ENCODE peak calls at places on chromosomes 12 and 14, in nine cellular contexts. V is lower lobe of right lung, G is NAMALWA, X is occipital lobe, U is AG08395, D is hepatocyte, B is pons, Q is HepG2, N is sciatic nerve. A is an unnamed sample.

GRCh38 chr12:50110762-50111416 is 1.1 kb upstream of the COX14 start:
- DNase-seq in V (peak; percentile 83), N (peak; percentile 72), U (peak; percentile 18), Q (peak; percentile 77), D (peak; percentile 70), B (no peak), X (no peak), G (peak; percentile 84), A (no peak)

GRCh38 chr12:6780573-6780972 is 8.3 kb downstream of the LAG3 start:
- DNase-seq in D (peak; percentile 3), X (no peak), V (no peak), G (no peak), U (no peak), N (no peak), B (no peak), Q (no peak), A (no peak)

GRCh38 chr14:50677527-50678063 is 9.5 kb upstream of the SAV1 start:
- DNase-seq in N (no peak), D (no peak), B (peak; percentile 49), Q (peak; percentile 1), V (no peak), G (no peak), X (no peak), U (peak; percentile 70), A (no peak)

GRCh38 chr14:20501346-20501745 is 4.0 kb upstream of the RNASE10 start:
- DNase-seq in D (no peak), G (no peak), B (no peak), X (no peak), Q (no peak), U (no peak), N (no peak), V (no peak), A (no peak)

GRCh38 chr12:22304341-22304740 is 30.2 kb downstream of the ST8SIA1 start:
- DNase-seq in D (no peak), U (no peak), V (no peak), B (no peak), G (no peak), Q (no peak), X (no peak), N (no peak), A (no peak)

GRCh38 chr12:41365653-41366131 is 177.6 kb downstream of the PDZRN4 start:
- DNase-seq in U (no peak), G (no peak), B (no peak), X (no peak), N (no peak), D (no peak), V (no peak), Q (no peak), A (no peak)

GRCh38 chr12:26818201-26818600 is 14.8 kb downstream of the ITPR2 start:
- DNase-seq in B (no peak), N (no peak), G (no peak), V (no peak), D (no peak), Q (no peak), X (no peak), U (no peak), A (no peak)

GRCh38 chr14:96297000-96297399 is 41.0 kb downstream of the BDKRB1 start:
- DNase-seq in B (peak; percentile 26), Q (peak; percentile 12), N (no peak), D (no peak), G (peak; percentile 53), X (no peak), U (no peak), V (no peak), A (no peak)

GRCh38 chr12:65685514-65685913 is 138.8 kb upstream of the HMGA2 start:
- DNase-seq in B (peak; percentile 37), G (peak; percentile 31), D (peak; percentile 14), N (no peak), X (no peak), U (peak; percentile 36), V (no peak), Q (peak; percentile 24), A (no peak)

GRCh38 chr12:22312336-22312735 is 22.2 kb downstream of the ST8SIA1 start:
- DNase-seq in B (peak; percentile 94), N (peak; percentile 64), U (peak; percentile 55), X (peak; percentile 16), Q (peak; percentile 5), D (no peak), G (no peak), V (no peak), A (no peak)

GRCh38 chr12:14545144-14546124 is 22.2 kb downstream of the PLBD1 start:
- DNase-seq in Q (no peak), B (no peak), V (no peak), N (no peak), U (no peak), G (no peak), D (no peak), X (no peak), A (no peak)

GRCh38 chr12:38316391-38317129 is at the start of gene ALG10B:
- DNase-seq in B (peak; percentile 97), D (peak; percentile 97), U (peak; percentile 93), Q (peak; percentile 92), X (peak; percentile 94), N (peak; percentile 95), G (peak; percentile 97), V (peak; percentile 93), A (peak; percentile 91)

GRCh38 chr12:120662879-120663278 is 22.5 kb downstream of the CABP1 start:
- DNase-seq in U (no peak), Q (no peak), X (no peak), V (no peak), N (no peak), B (no peak), G (peak; percentile 82), D (no peak), A (no peak)

GRCh38 chr12:113649256-113649830 is 177.7 kb upstream of the LHX5 start:
- DNase-seq in G (no peak), Q (no peak), B (no peak), U (no peak), X (no peak), D (no peak), V (no peak), N (no peak), A (no peak)

GRCh38 chr12:89648211-89648930 is 60.3 kb downstream of the ATP2B1 start:
- DNase-seq in D (peak; percentile 67), Q (peak; percentile 56), X (no peak), G (no peak), U (no peak), V (no peak), N (no peak), B (no peak), A (no peak)

GRCh38 chr14:39050389-39050788 is 52.6 kb downstream of the SEC23A start:
- DNase-seq in Q (no peak), V (no peak), D (peak; percentile 53), U (peak; percentile 76), B (no peak), N (no peak), X (no peak), G (no peak), A (no peak)

GRCh38 chr12:70398862-70399261 is 32.8 kb downstream of the KCNMB4 start:
- DNase-seq in G (no peak), V (no peak), N (no peak), Q (no peak), U (no peak), D (no peak), X (peak; percentile 19), B (no peak), A (no peak)

GRCh38 chr12:121799842-121800693 is 3.7 kb upstream of the SETD1B start:
- DNase-seq in D (peak; percentile 95), V (peak; percentile 94), Q (peak; percentile 84), N (peak; percentile 93), G (peak; percentile 67), U (peak; percentile 89), X (peak; percentile 58), B (peak; percentile 65), A (peak; percentile 93)

GRCh38 chr12:71216725-71217579 is 59.2 kb upstream of the TSPAN8 start:
- DNase-seq in N (no peak), V (no peak), D (peak; percentile 41), U (peak; percentile 17), Q (peak; percentile 28), X (no peak), G (peak; percentile 59), B (peak; percentile 76), A (no peak)

GRCh38 chr14:73850940-73851339 is 691 bp upstream of the PTGR2 start:
- DNase-seq in V (no peak), N (no peak), B (peak; percentile 8), X (no peak), U (no peak), Q (peak; percentile 38), G (peak; percentile 3), D (peak; percentile 20), A (no peak)

GRCh38 chr14:102049258-102050025 is 37.4 kb downstream of the HSP90AA1 start:
- DNase-seq in G (no peak), N (no peak), Q (no peak), V (no peak), B (no peak), X (peak; percentile 56), D (no peak), U (peak; percentile 31), A (no peak)

GRCh38 chr12:47111392-47111778 is 31.6 kb upstream of the AMIGO2 start:
- DNase-seq in Q (no peak), V (no peak), G (no peak), U (no peak), X (no peak), D (no peak), N (no peak), B (no peak), A (no peak)

GRCh38 chr12:30045171-30045570 is 261.4 kb upstream of the TMTC1 start:
- DNase-seq in V (no peak), U (no peak), B (no peak), D (no peak), Q (no peak), G (no peak), N (no peak), X (no peak), A (no peak)

GRCh38 chr12:47349770-47350408 is 270.1 kb upstream of the AMIGO2 start:
- DNase-seq in U (peak; percentile 29), G (no peak), V (no peak), D (no peak), X (no peak), B (no peak), Q (no peak), N (no peak), A (no peak)

GRCh38 chr12:14954269-14954668 is 7.1 kb downstream of the ARHGDIB start:
- DNase-seq in B (no peak), X (no peak), V (no peak), G (peak; percentile 58), U (no peak), N (no peak), Q (no peak), D (no peak), A (no peak)

GRCh38 chr12:2783936-2784600 is 10.7 kb upstream of the FKBP4 start:
- DNase-seq in Q (peak; percentile 23), U (peak; percentile 80), G (peak; percentile 58), V (peak; percentile 81), B (peak; percentile 67), N (peak; percentile 80), D (peak; percentile 77), X (peak; percentile 58), A (no peak)

GRCh38 chr14:21924479-21924878 is 250.9 kb upstream of the OR4E1 start:
- DNase-seq in Q (no peak), V (no peak), D (no peak), X (no peak), B (no peak), N (no peak), U (no peak), G (peak; percentile 95), A (no peak)

GRCh38 chr14:32820686-32821085 is 118.0 kb upstream of the NPAS3 start:
- DNase-seq in N (no peak), U (no peak), X (no peak), B (no peak), D (no peak), V (no peak), Q (no peak), G (no peak), A (no peak)

GRCh38 chr14:86990396-86990795 is 1002.6 kb downstream of the GALC start:
- DNase-seq in U (no peak), G (no peak), X (no peak), B (no peak), Q (no peak), V (no peak), N (no peak), D (no peak), A (no peak)

GRCh38 chr14:31269599-31270195 is 62.1 kb upstream of the HECTD1 start:
- DNase-seq in N (no peak), V (no peak), Q (no peak), X (no peak), D (no peak), B (no peak), U (no peak), G (no peak), A (no peak)

GRCh38 chr14:61526405-61527312 is 168.7 kb upstream of the HIF1A start:
- DNase-seq in X (no peak), U (no peak), Q (peak; percentile 88), V (peak; percentile 57), D (peak; percentile 30), G (no peak), B (no peak), N (no peak), A (no peak)

A was measured in RWPE2.